ENCODE peak calls at places on chromosome 2, in four cellular contexts. G is H1, C is HCT116, E is K562. U is an unnamed sample.

GRCh38 chr2:159710601-159711180 is 1.6 kb upstream of the MARCHF7 start:
- DNase-seq in G (no peak), C (no peak), E (peak), U (no peak)

GRCh38 chr2:224555823-224556366 is 29.3 kb downstream of the CUL3 start:
- DNase-seq in C (no peak), E (no peak), G (no peak), U (no peak)

GRCh38 chr2:224957540-224958465 is 84.5 kb downstream of the DOCK10 start:
- DNase-seq in E (no peak), G (no peak), C (no peak), U (no peak)

GRCh38 chr2:32614069-32614468 is 13.8 kb upstream of the TTC27 start:
- DNase-seq in G (no peak), C (no peak), E (no peak), U (no peak)

GRCh38 chr2:241739651-241740050 is 5.2 kb downstream of the D2HGDH start:
- DNase-seq in G (no peak), E (no peak), C (no peak), U (no peak)

GRCh38 chr2:174342600-174343342 is 8.0 kb downstream of the SP9 start:
- DNase-seq in C (no peak), E (no peak), G (no peak), U (no peak)

GRCh38 chr2:38466849-38467767 is 90.0 kb upstream of the ATL2 start:
- DNase-seq in E (no peak), G (no peak), C (no peak), U (no peak)

GRCh38 chr2:47599171-47599570 is 183.8 kb upstream of the MSH6 start:
- DNase-seq in E (no peak), C (no peak), G (no peak), U (no peak)

GRCh38 chr2:23615216-23616020 is 230.4 kb downstream of the KLHL29 start:
- DNase-seq in E (no peak), G (no peak), C (no peak), U (no peak)

GRCh38 chr2:71291398-71291797 is 40.2 kb upstream of the ZNF638 start:
- DNase-seq in C (no peak), E (no peak), G (no peak), U (no peak)

GRCh38 chr2:40160730-40161129 is 291.2 kb downstream of the SLC8A1 start:
- DNase-seq in G (no peak), E (no peak), C (no peak), U (no peak)

GRCh38 chr2:59604143-59604542 is 949.3 kb downstream of the BCL11A start:
- DNase-seq in C (no peak), E (no peak), G (no peak), U (no peak)

GRCh38 chr2:28958689-28959088 is 22.4 kb upstream of the TOGARAM2 start:
- DNase-seq in G (no peak), C (peak), E (peak), U (peak)

GRCh38 chr2:187360286-187360685 is 87.8 kb downstream of the CALCRL start:
- DNase-seq in E (no peak), C (no peak), G (no peak), U (no peak)

GRCh38 chr2:207289295-207290018 is 123.7 kb upstream of the KLF7 start:
- DNase-seq in G (no peak), E (no peak), C (no peak), U (no peak)

GRCh38 chr2:214809751-214810564 is 475 bp upstream of the BARD1 start:
- DNase-seq in G (peak), E (peak), C (peak), U (peak)

GRCh38 chr2:190802133-190802532 is 78.5 kb upstream of the GLS start:
- DNase-seq in C (no peak), G (no peak), E (no peak), U (no peak)

GRCh38 chr2:135259116-135259515 is 207.0 kb downstream of the RAB3GAP1 start:
- DNase-seq in E (no peak), C (no peak), G (no peak), U (no peak)

GRCh38 chr2:82781516-82781915 is 1677.6 kb downstream of the SUCLG1 start:
- DNase-seq in E (no peak), C (no peak), G (no peak), U (no peak)

GRCh38 chr2:66700181-66700686 is 265.3 kb downstream of the MEIS1 start:
- DNase-seq in C (no peak), G (no peak), E (no peak), U (no peak)

GRCh38 chr2:234632527-234633391 is 135.9 kb upstream of the ARL4C start:
- DNase-seq in E (no peak), C (no peak), G (no peak), U (no peak)

GRCh38 chr2:109558076-109558882 is 55.5 kb downstream of the SEPTIN10 start:
- DNase-seq in G (no peak), C (peak), E (no peak), U (no peak)

GRCh38 chr2:37377187-37377532 is 32.7 kb downstream of the QPCT start:
- DNase-seq in G (no peak), E (no peak), C (no peak), U (no peak)
- TF ChIP-seq RAD21 in G (no peak), E (no peak), C (no peak), U (no peak)

GRCh38 chr2:172000696-172001361 is 1.1 kb downstream of the METAP1D start:
- DNase-seq in C (no peak), E (no peak), G (no peak), U (no peak)
- TF ChIP-seq YY1 in C (no peak), E (no peak), G (no peak), U (no peak)

GRCh38 chr2:113217455-113218282 is 43.9 kb downstream of the PSD4 start:
- DNase-seq in G (no peak), E (no peak), C (no peak), U (no peak)
- TF ChIP-seq RAD21 in G (no peak), E (no peak), C (no peak), U (no peak)

GRCh38 chr2:5913729-5914390 is 221.7 kb downstream of the SOX11 start:
- DNase-seq in C (no peak), E (no peak), G (no peak), U (no peak)
- TF ChIP-seq YY1 in C (no peak), E (no peak), G (no peak), U (no peak)

DNA sequence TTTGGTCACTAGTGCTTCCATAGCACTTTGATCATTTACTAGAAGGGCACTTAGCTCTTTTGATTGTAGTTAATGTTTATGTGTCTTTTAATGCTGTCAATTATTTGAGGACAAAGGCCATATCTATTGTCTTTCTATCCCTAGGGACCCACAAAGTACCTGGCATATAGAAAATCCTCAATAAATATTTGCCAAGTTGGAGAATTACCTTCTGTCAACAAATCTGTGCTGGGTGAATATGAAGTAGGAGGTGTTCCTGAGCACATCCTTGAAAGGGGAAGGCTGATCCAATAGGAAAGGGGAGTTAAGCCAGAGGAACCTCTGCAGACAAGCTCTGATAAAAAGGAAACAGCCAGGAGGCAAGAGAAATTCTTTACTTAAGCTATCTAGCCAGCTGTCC is 8.2 kb downstream of the DPP4 start:
- DNase-seq in C (no peak), G (no peak), E (no peak), U (no peak)
- TF ChIP-seq RAD21 in C (no peak), G (no peak), E (no peak), U (no peak)

DNA sequence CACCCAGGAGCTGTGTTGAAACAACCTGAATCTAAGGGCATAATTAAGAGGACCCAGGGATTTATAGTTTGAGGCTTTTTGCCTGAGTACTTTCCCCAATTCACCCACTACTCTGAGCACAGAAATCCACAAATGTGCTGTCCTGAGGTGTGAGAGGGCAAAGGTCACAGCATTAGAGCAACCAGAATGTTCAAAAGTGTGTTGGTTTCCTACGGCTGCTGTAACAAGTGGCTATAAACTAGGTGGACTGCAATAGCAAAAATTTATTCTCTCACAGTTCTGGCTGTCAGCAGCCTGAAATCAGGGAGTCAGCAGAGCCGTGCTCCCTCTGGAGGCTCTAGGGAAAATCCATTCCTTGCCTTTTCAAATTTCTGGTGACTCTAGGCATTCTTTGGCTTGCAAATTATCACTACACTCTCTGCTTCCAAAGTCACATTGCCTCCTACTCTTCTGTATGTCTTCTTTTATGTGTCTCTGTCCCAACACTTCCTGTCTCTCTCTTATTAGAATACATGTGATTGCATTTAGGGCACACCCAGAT is 91.3 kb upstream of the TACR1 start:
- DNase-seq in G (no peak), E (no peak), C (no peak), U (no peak)
- TF ChIP-seq YY1 in G (no peak), E (no peak), C (no peak), U (no peak)

GRCh38 chr2:118670868-118671267 is 176.6 kb downstream of the EN1 start:
- DNase-seq in C (no peak), E (no peak), G (no peak), U (no peak)
- TF ChIP-seq RAD21 in C (no peak), E (no peak), G (no peak), U (no peak)

GRCh38 chr2:230203110-230203676 is 16.6 kb downstream of the SP110 start:
- DNase-seq in E (no peak), G (no peak), C (no peak), U (no peak)

GRCh38 chr2:230205034-230205433 is 14.8 kb downstream of the SP110 start:
- DNase-seq in G (no peak), E (no peak), C (no peak), U (no peak)

GRCh38 chr2:230209422-230210051 is 10.2 kb downstream of the SP110 start:
- DNase-seq in C (no peak), G (no peak), E (no peak), U (no peak)

GRCh38 chr2:230205721-230206120 is 14.1 kb downstream of the SP110 start:
- DNase-seq in E (no peak), C (no peak), G (no peak), U (no peak)

GRCh38 chr2:230208576-230208975 is 11.2 kb downstream of the SP110 start:
- DNase-seq in E (no peak), C (no peak), G (no peak), U (no peak)
- TF ChIP-seq YY1 in E (no peak), C (no peak), G (no peak), U (no peak)